ENCODE peak calls at places on chromosomes 4 and X, in ten cellular contexts. R is activated CD8-positive, alpha-beta T cell treated with anti-CD3 and anti-CD28 coated beads, Interleukin-2, amount 10 ng/mL, durations not matched to agents 7 days and 5 days; K is neural crest cell; G is lower leg skin; S is upper lobe of right lung; L is mesendoderm; T is fibroblast of gingiva; A is stimulated activated CD4-positive, alpha-beta T cell treated with anti-CD3 and anti-CD28 coated beads, Interleukin-2, amount 100 ng/mL, for 24 hours; H is tibial artery; W is left ventricle myocardium inferior. M is an unnamed sample.

GRCh38 chrX:137430301-137430700 is 135.6 kb upstream of the ZIC3 start:
- DNase-seq in R (no peak), K (no peak), G (no peak), S (no peak), L (peak; percentile 69), T (no peak), A (no peak), H (no peak), W (no peak), M (no peak)

GRCh38 chr4:62512271-62512670 is 1312.1 kb downstream of the ADGRL3 start:
- DNase-seq in R (no peak), K (no peak), G (no peak), S (no peak), L (peak; percentile 87), T (no peak), A (no peak), H (no peak), W (no peak), M (no peak)

GRCh38 chr4:159360549-159360948 is 257.7 kb downstream of the RAPGEF2 start:
- DNase-seq in R (no peak), K (no peak), G (no peak), S (no peak), L (no peak), T (peak; percentile 66), A (no peak), H (no peak), W (no peak), M (no peak)

GRCh38 chrX:67692246-67692645 is 148.4 kb downstream of the AR start:
- DNase-seq in R (no peak), K (no peak), G (no peak), S (no peak), L (no peak), T (peak; percentile 44), A (no peak), H (no peak), W (no peak), M (no peak)

GRCh38 chrX:44447214-44447613 is 95.4 kb downstream of the FUNDC1 start:
- DNase-seq in R (no peak), K (no peak), G (no peak), S (no peak), L (no peak), T (no peak), A (no peak), H (no peak), W (no peak), M (no peak)

GRCh38 chr4:74018771-74019170 is 19.7 kb downstream of the CXCL3 start:
- DNase-seq in R (no peak), K (no peak), G (no peak), S (no peak), L (no peak), T (no peak), A (no peak), H (no peak), W (no peak), M (no peak)

GRCh38 chr4:88027611-88028608 is 20.5 kb downstream of the PKD2 start:
- DNase-seq in R (no peak), K (no peak), G (no peak), S (no peak), L (no peak), T (peak; percentile 78), A (no peak), H (no peak), W (no peak), M (no peak)

GRCh38 chrX:132501606-132502005 is 12.8 kb upstream of the MBNL3 start:
- DNase-seq in R (no peak), K (no peak), G (no peak), S (no peak), L (no peak), T (peak; percentile 46), A (no peak), H (no peak), W (no peak), M (no peak)

GRCh38 chr4:6198278-6198677 is 2.1 kb downstream of the JAKMIP1 start:
- DNase-seq in R (peak; percentile 38), K (no peak), G (peak; percentile 77), S (no peak), L (peak; percentile 40), T (no peak), A (peak; percentile 63), H (peak; percentile 11), W (no peak), M (no peak)

GRCh38 chr4:185343726-185344581 is 51.8 kb downstream of the LRP2BP start:
- DNase-seq in R (no peak), K (no peak), G (no peak), S (no peak), L (no peak), T (no peak), A (no peak), H (peak; percentile 21), W (no peak), M (no peak)

GRCh38 chr4:80963051-80963450 is 67.5 kb upstream of the BMP3 start:
- DNase-seq in R (no peak), K (no peak), G (no peak), S (no peak), L (no peak), T (no peak), A (no peak), H (no peak), W (no peak), M (no peak)

GRCh38 chr4:65671402-65671801 is 1.1 kb upstream of the EPHA5 start:
- DNase-seq in R (no peak), K (no peak), G (no peak), S (no peak), L (peak; percentile 8), T (no peak), A (no peak), H (no peak), W (no peak), M (no peak)

GRCh38 chrX:19017271-19017670 is 33.4 kb upstream of the PHKA2 start:
- DNase-seq in R (no peak), K (peak; percentile 2), G (no peak), S (no peak), L (peak; percentile 56), T (peak; percentile 5), A (no peak), H (no peak), W (no peak), M (no peak)

GRCh38 chrX:136850441-136851175 is 29.9 kb downstream of the RBMX start:
- DNase-seq in R (no peak), K (no peak), G (no peak), S (no peak), L (no peak), T (peak; percentile 52), A (no peak), H (no peak), W (no peak), M (no peak)

GRCh38 chr4:74189331-74190043 is 31.6 kb downstream of the MTHFD2L start:
- DNase-seq in R (peak; percentile 24), K (no peak), G (no peak), S (no peak), L (peak; percentile 66), T (peak; percentile 46), A (no peak), H (no peak), W (no peak), M (no peak)

GRCh38 chrX:33032700-33033099 is 178.6 kb downstream of the DMD start:
- DNase-seq in R (no peak), K (no peak), G (no peak), S (no peak), L (no peak), T (no peak), A (no peak), H (no peak), W (no peak), M (no peak)

GRCh38 chrX:19593684-19594083 is 78.4 kb upstream of the MAP3K15 start:
- DNase-seq in R (peak; percentile 37), K (no peak), G (no peak), S (no peak), L (peak; percentile 36), T (peak; percentile 41), A (no peak), H (no peak), W (no peak), M (no peak)

GRCh38 chr4:80077639-80078038 is 4.6 kb upstream of the ANTXR2 start:
- DNase-seq in R (no peak), K (no peak), G (no peak), S (no peak), L (no peak), T (no peak), A (no peak), H (no peak), W (no peak), M (no peak)

GRCh38 chrX:11287505-11287904 is 5.7 kb upstream of the AMELX start:
- DNase-seq in R (no peak), K (no peak), G (no peak), S (no peak), L (no peak), T (peak; percentile 10), A (no peak), H (no peak), W (no peak), M (no peak)

GRCh38 chrX:39859991-39860861 is 237.5 kb downstream of the BCOR start:
- DNase-seq in R (peak; percentile 86), K (no peak), G (no peak), S (no peak), L (peak; percentile 91), T (no peak), A (peak; percentile 80), H (no peak), W (no peak), M (no peak)

GRCh38 chrX:112672788-112673560 is 6.8 kb downstream of the LHFPL1 start:
- DNase-seq in R (no peak), K (no peak), G (no peak), S (no peak), L (no peak), T (no peak), A (no peak), H (no peak), W (no peak), M (no peak)

GRCh38 chr4:41418444-41418843 is 119.5 kb upstream of the LIMCH1 start:
- DNase-seq in R (no peak), K (no peak), G (no peak), S (no peak), L (peak; percentile 68), T (no peak), A (no peak), H (peak; percentile 67), W (peak; percentile 82), M (no peak)

GRCh38 chr4:8319731-8320385 is 50.3 kb downstream of the HTRA3 start:
- DNase-seq in R (no peak), K (no peak), G (peak; percentile 79), S (peak; percentile 61), L (no peak), T (no peak), A (no peak), H (no peak), W (peak; percentile 76), M (peak; percentile 46)

GRCh38 chr4:165873298-165874071 is 448 bp downstream of the TLL1 start:
- DNase-seq in R (no peak), K (peak; percentile 37), G (peak; percentile 86), S (peak; percentile 72), L (peak; percentile 47), T (peak; percentile 21), A (peak; percentile 8), H (no peak), W (peak; percentile 24), M (peak; percentile 86)

M was measured in chondrocyte.